ENCODE peak calls at places on chromosomes 7 and 10, in nine cellular contexts. K is HCT116, M is hepatocyte, L is A673, I is ovary, Z is brain microvascular endothelial cell, D is sigmoid colon, P is breast epithelium, Y is pancreas. H is an unnamed sample.

GRCh38 chr7:118280319-118281012 is 56.0 kb downstream of the ANKRD7 start:
- DNase-seq in L (no peak), M (no peak), I (no peak), Y (no peak), Z (no peak), K (no peak), D (no peak), P (no peak), H (no peak)

GRCh38 chr10:33336606-33337334 is 2.3 kb upstream of the NRP1 start:
- DNase-seq in K (no peak), Z (peak), L (no peak), Y (peak), P (no peak), I (peak), M (peak), D (peak), H (peak)

GRCh38 chr7:6636741-6637543 is at the start of gene ZNF316:
- DNase-seq in D (peak), I (peak), Z (no peak), P (no peak), M (peak), K (no peak), L (peak), Y (peak), H (peak)

GRCh38 chr10:97796651-97797050 is 24.9 kb upstream of the SFRP5 start:
- DNase-seq in D (no peak), L (no peak), I (no peak), P (no peak), K (no peak), M (no peak), Y (no peak), Z (no peak), H (no peak)

GRCh38 chr7:108415821-108416536 is 40.3 kb downstream of the NRCAM start:
- DNase-seq in K (no peak), Z (peak), D (no peak), P (no peak), Y (no peak), L (peak), I (no peak), M (no peak), H (no peak)

GRCh38 chr7:127858091-127858914 is 172.9 kb downstream of the LRRC4 start:
- DNase-seq in Z (no peak), L (no peak), K (no peak), P (no peak), D (peak), M (no peak), I (no peak), Y (no peak), H (no peak)

GRCh38 chr7:40306596-40306995 is 171.8 kb downstream of the SUGCT start:
- DNase-seq in I (no peak), K (no peak), Z (peak), M (no peak), D (no peak), P (no peak), L (no peak), Y (no peak), H (no peak)

GRCh38 chr10:125720002-125720382 is 483 bp downstream of the EDRF1 start:
- DNase-seq in M (no peak), P (no peak), I (no peak), Z (no peak), D (no peak), L (no peak), Y (no peak), K (no peak), H (no peak)

GRCh38 chr10:91409069-91409868 is 875 bp upstream of the HECTD2 start:
- DNase-seq in Y (peak), L (peak), D (peak), Z (peak), P (peak), K (no peak), I (peak), M (peak), H (peak)

GRCh38 chr7:138459300-138460175 is 521 bp upstream of the TRIM24 start:
- DNase-seq in I (peak), Z (peak), L (no peak), D (peak), P (peak), Y (no peak), K (peak), M (peak), H (peak)

GRCh38 chr10:131830446-131831130 is 70.2 kb upstream of the PPP2R2D start:
- DNase-seq in P (no peak), Z (no peak), L (no peak), I (no peak), M (no peak), Y (no peak), D (peak), K (no peak), H (peak)

GRCh38 chr10:9792181-9792580 is 1225.5 kb upstream of the CELF2 start:
- DNase-seq in M (no peak), K (no peak), L (no peak), Y (no peak), I (no peak), D (no peak), Z (peak), P (no peak), H (no peak)

DNA sequence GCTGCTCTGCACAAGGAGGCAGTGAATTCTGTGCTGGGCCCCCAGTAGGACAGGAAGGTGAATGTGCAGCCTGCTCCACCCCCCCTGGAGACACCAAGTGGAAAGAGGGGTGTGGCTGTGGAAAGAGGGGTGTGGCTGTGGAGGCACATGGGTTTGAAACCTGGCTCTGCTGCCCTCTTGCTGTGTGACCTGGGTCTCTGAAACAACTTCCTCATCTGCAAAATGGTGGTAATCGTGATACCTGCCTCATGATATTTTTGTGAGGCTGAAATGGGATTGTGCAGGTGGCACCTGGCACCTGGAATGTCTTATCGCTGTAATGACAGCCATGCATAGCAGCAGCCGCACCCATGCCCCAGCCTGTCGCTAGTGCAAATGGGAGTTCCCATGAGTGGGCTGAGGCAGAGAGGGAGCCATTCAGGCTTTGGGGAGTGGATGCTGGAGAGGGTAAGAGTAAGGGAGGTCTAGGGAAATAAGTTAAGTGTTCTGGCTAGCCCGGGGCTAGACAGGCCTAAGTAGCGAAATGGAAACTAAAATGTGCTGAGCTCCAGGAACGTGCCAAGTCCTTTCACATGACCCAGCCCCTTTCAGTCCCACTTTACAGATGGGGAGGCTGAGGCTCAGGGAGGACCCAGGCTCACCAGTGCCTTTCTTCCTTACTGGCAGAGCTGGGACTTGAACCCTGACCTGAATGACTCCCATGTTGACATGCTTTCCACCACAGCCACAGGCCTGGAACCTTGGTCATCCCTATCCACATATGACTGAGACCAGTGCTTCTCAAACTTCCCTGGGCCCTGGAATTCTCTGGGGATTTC is 35.0 kb downstream of the C10orf105 start:
- DNase-seq in D (no peak), Y (no peak), M (no peak), K (peak), I (no peak), L (peak), P (no peak), Z (no peak), H (no peak)
- TF ChIP-seq CTCF in D (peak), Y (no peak), M (no peak), K (peak), I (no peak), L (no peak), P (no peak), Z (no peak), H (no peak)

GRCh38 chr7:70681847-70682350 is 450.0 kb upstream of the GALNT17 start:
- DNase-seq in M (no peak), P (no peak), D (no peak), I (no peak), K (no peak), L (no peak), Z (no peak), Y (no peak), H (no peak)
- H3K4me3 ChIP-seq in M (no peak), P (no peak), D (no peak), I (no peak), K (no peak), L (no peak), Z (no peak), Y (no peak), H (no peak)

GRCh38 chr10:70889291-70889690 is 926 bp upstream of the PCBD1 start:
- DNase-seq in P (no peak), D (no peak), I (no peak), Z (no peak), K (no peak), M (no peak), Y (no peak), L (no peak), H (no peak)
- H3K27ac ChIP-seq in P (no peak), D (peak), I (no peak), Z (no peak), K (peak), M (no peak), Y (no peak), L (no peak), H (peak)

GRCh38 chr10:89438525-89438924 is 24.2 kb downstream of the IFIT5 start:
- DNase-seq in M (no peak), K (no peak), P (no peak), Y (no peak), Z (no peak), L (no peak), D (no peak), I (no peak), H (no peak)
- TF ChIP-seq CTCF in M (no peak), K (no peak), P (no peak), Y (no peak), Z (no peak), L (no peak), D (no peak), I (no peak), H (no peak)

H was measured in tibial artery.